ENCODE peak calls at places on chromosomes 5 and 9, in eight cellular contexts. A, W, T, K, V, O, Y and E are unnamed samples.

GRCh38 chr5:63101870-63102269 is 523.3 kb downstream of the LRRC70 start:
- DNase-seq in K (no peak), V (no peak), W (no peak), A (no peak), Y (no peak), T (no peak), O (no peak), E (no peak)

GRCh38 chr5:160831801-160832200 is 20.2 kb downstream of the ATP10B start:
- DNase-seq in A (no peak), K (no peak), O (no peak), Y (no peak), V (no peak), W (no peak), T (no peak), E (no peak)

GRCh38 chr9:77647659-77648457 is at the start of gene GNA14:
- DNase-seq in V (no peak), Y (no peak), O (no peak), A (no peak), W (peak), K (no peak), T (no peak), E (no peak)

GRCh38 chr5:177509361-177509951 is at the start of gene DOK3:
- DNase-seq in K (no peak), O (no peak), Y (no peak), T (no peak), A (peak), W (peak), V (peak), E (no peak)

GRCh38 chr9:115847245-115847644 is 306.3 kb upstream of the PAPPA start:
- DNase-seq in V (no peak), O (no peak), W (no peak), T (no peak), A (no peak), K (no peak), Y (no peak), E (no peak)

GRCh38 chr5:72108200-72109050 is 1.1 kb downstream of the MAP1B start:
- DNase-seq in T (no peak), O (no peak), W (peak), K (no peak), V (peak), A (peak), Y (no peak), E (peak)

GRCh38 chr9:7196467-7196866 is 438.7 kb downstream of the KDM4C start:
- DNase-seq in K (no peak), T (no peak), O (no peak), V (no peak), Y (no peak), A (no peak), W (no peak), E (no peak)

GRCh38 chr5:150596826-150597225 is 43.6 kb upstream of the SYNPO start:
- DNase-seq in A (no peak), Y (no peak), O (no peak), T (no peak), W (peak), K (no peak), V (no peak), E (no peak)

GRCh38 chr5:68683632-68684035 is 410.2 kb upstream of the SLC30A5 start:
- DNase-seq in Y (no peak), W (peak), K (peak), A (no peak), V (no peak), O (no peak), T (no peak), E (peak)

GRCh38 chr5:62017092-62017491 is 288.9 kb upstream of the KIF2A start:
- DNase-seq in O (no peak), A (no peak), V (no peak), Y (no peak), T (no peak), K (peak), W (no peak), E (no peak)

GRCh38 chr9:117624106-117624505 is 80.1 kb upstream of the TLR4 start:
- DNase-seq in O (no peak), W (no peak), Y (no peak), T (no peak), K (no peak), A (no peak), V (no peak), E (no peak)

GRCh38 chr9:75604661-75605060 is 285.8 kb upstream of the PCSK5 start:
- DNase-seq in Y (no peak), K (no peak), V (no peak), O (no peak), A (no peak), W (no peak), T (no peak), E (no peak)

GRCh38 chr9:89185980-89186379 is 7.4 kb upstream of the SHC3 start:
- DNase-seq in A (no peak), V (no peak), O (no peak), K (no peak), Y (no peak), T (no peak), W (no peak), E (no peak)

GRCh38 chr5:132422720-132423442 is 53.4 kb downstream of the SLC22A5 start:
- DNase-seq in O (no peak), Y (no peak), T (no peak), K (no peak), A (no peak), V (peak), W (peak), E (no peak)